ENCODE peak calls at places on chromosomes 2 and 18, in six cellular contexts. V is GM12865, E is cardiac fibroblast, C is GM10248, J is GM23338, U is astrocyte of the spinal cord. N is an unnamed sample.

GRCh38 chr2:29228276-29228675 is 113.1 kb downstream of the CLIP4 start:
- DNase-seq in V (no peak), E (no peak), C (no peak), J (no peak), U (peak; percentile 37), N (no peak)

GRCh38 chr2:39737661-39738060 is 41.4 kb downstream of the THUMPD2 start:
- DNase-seq in V (no peak), E (peak; percentile 85), C (no peak), J (peak; percentile 59), U (peak; percentile 88), N (no peak)

GRCh38 chr2:150888337-150888736 is 373.3 kb downstream of the RBM43 start:
- DNase-seq in V (no peak), E (peak; percentile 44), C (no peak), J (no peak), U (no peak), N (no peak)

GRCh38 chr18:80208620-80209019 is 38.7 kb downstream of the PARD6G start:
- DNase-seq in V (no peak), E (no peak), C (no peak), J (no peak), U (no peak), N (no peak)

GRCh38 chr18:35993013-35993412 is 20.5 kb downstream of the RMP24 start:
- DNase-seq in V (no peak), E (no peak), C (no peak), J (no peak), U (no peak), N (no peak)

GRCh38 chr2:108570416-108570815 is 36.1 kb downstream of the LIMS1 start:
- DNase-seq in V (no peak), E (peak; percentile 85), C (no peak), J (no peak), U (peak; percentile 72), N (no peak)

GRCh38 chr2:231299267-231299666 is 96.2 kb upstream of the B3GNT7 start:
- DNase-seq in V (peak; percentile 43), E (no peak), C (peak; percentile 53), J (no peak), U (no peak), N (peak; percentile 54)

GRCh38 chr2:231927566-231927890 is 1.3 kb upstream of the NPPC start:
- DNase-seq in V (no peak), E (no peak), C (peak; percentile 15), J (no peak), U (no peak), N (no peak)

GRCh38 chr18:22538463-22538862 is 120.7 kb upstream of the CTAGE1 start:
- DNase-seq in V (no peak), E (no peak), C (no peak), J (no peak), U (peak; percentile 54), N (no peak)

GRCh38 chr2:234999740-235000425 is 48.1 kb downstream of the SH3BP4 start:
- DNase-seq in V (no peak), E (no peak), C (no peak), J (no peak), U (no peak), N (no peak)

GRCh38 chr2:110120171-110121051 is 4.8 kb upstream of the MALL start:
- DNase-seq in V (no peak), E (no peak), C (no peak), J (no peak), U (no peak), N (no peak)

GRCh38 chr2:174340400-174341300 is 5.9 kb downstream of the SP9 start:
- DNase-seq in V (no peak), E (no peak), C (no peak), J (peak; percentile 72), U (no peak), N (peak; percentile 51)

GRCh38 chr2:47516496-47517104 is 113.6 kb downstream of the MSH2 start:
- DNase-seq in V (no peak), E (no peak), C (no peak), J (no peak), U (no peak), N (no peak)

GRCh38 chr2:109234355-109234754 is 105.3 kb downstream of the SH3RF3 start:
- DNase-seq in V (no peak), E (no peak), C (no peak), J (no peak), U (no peak), N (no peak)

GRCh38 chr2:218859556-218859993 is at the start of gene WNT6:
- DNase-seq in V (no peak), E (no peak), C (no peak), J (peak; percentile 49), U (no peak), N (no peak)

GRCh38 chr2:113966832-113967231 is 76.9 kb downstream of the ACTR3 start:
- DNase-seq in V (no peak), E (peak; percentile 71), C (no peak), J (no peak), U (peak; percentile 36), N (peak; percentile 1)

GRCh38 chr18:30527226-30527625 is 515.3 kb downstream of the DSC3 start:
- DNase-seq in V (no peak), E (no peak), C (no peak), J (no peak), U (no peak), N (no peak)

GRCh38 chr2:212005077-212005671 is 533.4 kb downstream of the ERBB4 start:
- DNase-seq in V (peak; percentile 35), E (peak; percentile 71), C (peak; percentile 11), J (peak; percentile 73), U (peak; percentile 28), N (peak; percentile 12)

GRCh38 chr2:237691200-237691907 is 64.0 kb downstream of the LRRFIP1 start:
- DNase-seq in V (peak; percentile 59), E (no peak), C (no peak), J (peak; percentile 69), U (no peak), N (peak; percentile 49)

GRCh38 chr2:230230087-230230486 is 4.6 kb downstream of the SP140 start:
- DNase-seq in V (no peak), E (peak; percentile 78), C (no peak), J (peak; percentile 53), U (peak; percentile 85), N (no peak)

GRCh38 chr2:36770542-36771287 is 74.2 kb downstream of the VIT start:
- DNase-seq in V (peak; percentile 62), E (peak; percentile 71), C (peak; percentile 65), J (peak; percentile 91), U (no peak), N (peak; percentile 68)

GRCh38 chr2:240781471-240782220 is 38.4 kb downstream of the KIF1A start:
- DNase-seq in V (no peak), E (no peak), C (no peak), J (no peak), U (no peak), N (no peak)

GRCh38 chr18:9971313-9971920 is 57.6 kb downstream of the VAPA start:
- DNase-seq in V (peak; percentile 81), E (peak; percentile 89), C (peak; percentile 76), J (peak; percentile 84), U (peak; percentile 87), N (peak; percentile 78)

GRCh38 chr18:55272510-55273243 is 313.4 kb upstream of the CCDC68 start:
- DNase-seq in V (no peak), E (peak; percentile 43), C (no peak), J (no peak), U (peak; percentile 35), N (no peak)

GRCh38 chr2:200618590-200619021 is 32.8 kb downstream of the AOX1 start:
- DNase-seq in V (peak; percentile 4), E (peak; percentile 63), C (no peak), J (no peak), U (peak; percentile 74), N (no peak)

DNA sequence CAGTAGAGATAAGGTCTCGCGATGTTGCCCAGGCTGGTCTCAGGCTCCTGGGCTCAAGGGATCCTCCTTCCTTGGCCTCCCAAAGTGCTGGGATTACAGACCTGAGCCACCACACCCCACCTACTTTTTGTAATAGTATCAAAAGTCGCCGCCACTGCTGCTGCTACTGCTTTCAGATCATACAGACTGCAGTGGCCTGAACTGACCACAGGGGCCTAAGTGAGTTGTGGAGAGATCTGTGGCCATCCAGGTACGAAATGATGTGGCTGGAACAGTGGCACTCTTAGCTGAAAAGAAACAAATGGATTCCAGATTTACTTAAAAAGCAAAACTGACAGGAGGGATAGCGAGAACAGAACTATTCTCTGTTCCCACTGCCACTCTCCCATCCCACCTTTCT is 32.9 kb upstream of the POMC start:
- DNase-seq in V (peak; percentile 45), E (no peak), C (no peak), J (peak; percentile 62), U (no peak), N (peak; percentile 36)
- TF ChIP-seq CTCF in V (peak; percentile 27), E (peak; percentile 41), C (peak; percentile 14), J (peak; percentile 25), U (peak; percentile 39), N (no peak)

GRCh38 chr2:169141713-169142352 is 72.5 kb downstream of the DHRS9 start:
- DNase-seq in V (peak; percentile 59), E (peak; percentile 78), C (peak; percentile 52), J (peak; percentile 90), U (peak; percentile 50), N (peak; percentile 50)
- TF ChIP-seq CTCF in V (peak; percentile 94), E (peak; percentile 91), C (peak; percentile 87), J (peak; percentile 91), U (peak; percentile 96), N (peak; percentile 71)

DNA sequence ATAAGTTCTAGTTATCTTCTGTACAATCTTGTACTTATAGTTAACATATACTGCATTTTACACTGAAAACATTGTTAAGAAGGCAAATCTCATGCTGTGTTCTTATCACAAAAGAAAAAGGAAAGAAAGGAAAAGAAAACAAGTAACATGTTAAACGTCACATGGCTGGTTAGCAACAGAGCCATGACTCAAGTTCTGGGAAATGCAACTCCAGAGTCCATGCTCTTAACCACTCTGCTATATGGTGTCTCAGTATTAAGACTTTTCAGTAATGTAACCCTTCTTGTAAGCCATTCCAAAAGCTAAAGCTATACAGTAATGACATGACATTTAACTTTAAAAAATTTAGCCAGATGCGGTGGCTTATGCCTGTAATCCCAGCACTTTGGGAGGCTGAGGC is 181.4 kb downstream of the BARD1 start:
- DNase-seq in V (no peak), E (no peak), C (no peak), J (no peak), U (peak; percentile 37), N (no peak)
- TF ChIP-seq CTCF in V (no peak), E (no peak), C (no peak), J (no peak), U (no peak), N (no peak)

GRCh38 chr2:236176417-236176816 is 8.2 kb upstream of the GBX2 start:
- DNase-seq in V (no peak), E (peak; percentile 35), C (no peak), J (peak; percentile 81), U (no peak), N (peak; percentile 65)

GRCh38 chr2:236178921-236179652 is 10.9 kb upstream of the GBX2 start:
- DNase-seq in V (no peak), E (no peak), C (no peak), J (peak; percentile 63), U (no peak), N (no peak)

GRCh38 chr2:236176951-236177350 is 8.8 kb upstream of the GBX2 start:
- DNase-seq in V (no peak), E (no peak), C (no peak), J (no peak), U (no peak), N (no peak)

GRCh38 chr2:236177967-236178909 is 10.1 kb upstream of the GBX2 start:
- DNase-seq in V (no peak), E (peak; percentile 59), C (peak; percentile 67), J (peak; percentile 85), U (peak; percentile 53), N (peak; percentile 79)

DNA sequence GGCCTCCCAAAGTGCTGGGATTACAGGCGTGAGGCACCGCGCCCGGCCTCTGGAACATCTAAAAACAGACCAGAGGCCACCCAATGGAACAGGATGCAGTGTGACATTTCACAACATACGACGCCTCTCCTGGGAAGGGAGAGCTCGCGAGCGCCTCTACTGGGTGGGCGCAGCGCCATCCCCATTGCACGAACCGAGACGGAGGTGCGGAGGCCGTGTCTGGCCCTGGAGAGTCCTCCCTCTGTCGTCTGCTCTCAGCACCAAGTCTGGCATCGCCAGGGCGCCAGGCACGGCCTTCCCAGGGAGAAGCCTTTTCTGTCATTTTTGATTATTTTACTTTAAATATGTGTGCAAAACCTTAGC is 9.4 kb upstream of the GBX2 start:
- DNase-seq in V (peak; percentile 10), E (peak; percentile 39), C (no peak), J (peak; percentile 91), U (no peak), N (peak; percentile 58)
- TF ChIP-seq CTCF in V (peak; percentile 15), E (peak; percentile 47), C (peak; percentile 20), J (peak; percentile 88), U (peak; percentile 49), N (no peak)